ENCODE peak calls at places on chromosome 11, in five cellular contexts. T is NB4, L is upper lobe of left lung, V is spleen, Y is HCT116. S is an unnamed sample.

GRCh38 chr11:69508974-69509373 is 27.5 kb downstream of the LINC01488 start:
- DNase-seq in T (peak; percentile 55), L (no peak), V (peak; percentile 47), Y (no peak), S (no peak)

GRCh38 chr11:61007383-61007970 is 36.0 kb downstream of the CD6 start:
- DNase-seq in T (no peak), L (peak; percentile 88), V (no peak), Y (no peak), S (no peak)

GRCh38 chr11:26964335-26964734 is 29.6 kb upstream of the FIBIN start:
- DNase-seq in T (no peak), L (no peak), V (no peak), Y (no peak), S (no peak)

GRCh38 chr11:74325649-74326645 is 14.5 kb upstream of the P4HA3 start:
- DNase-seq in T (no peak), L (no peak), V (no peak), Y (no peak), S (no peak)

GRCh38 chr11:124179311-124179710 is 3.8 kb upstream of the OR10D3 start:
- DNase-seq in T (no peak), L (no peak), V (no peak), Y (no peak), S (no peak)

GRCh38 chr11:132088551-132088950 is 718.1 kb downstream of the NTM start:
- DNase-seq in T (no peak), L (no peak), V (no peak), Y (no peak), S (no peak)

GRCh38 chr11:128294001-128294684 is 293.2 kb downstream of the ETS1 start:
- DNase-seq in T (no peak), L (no peak), V (no peak), Y (no peak), S (no peak)

GRCh38 chr11:73296501-73297230 is 11.4 kb upstream of the ARHGEF17 start:
- DNase-seq in T (no peak), L (peak; percentile 77), V (peak; percentile 69), Y (no peak), S (no peak)

GRCh38 chr11:79466411-79466810 is 25.6 kb upstream of the TENM4 start:
- DNase-seq in T (no peak), L (no peak), V (no peak), Y (no peak), S (no peak)

GRCh38 chr11:70745451-70745850 is 347.1 kb downstream of the CTTN start:
- DNase-seq in T (no peak), L (no peak), V (peak; percentile 64), Y (no peak), S (no peak)

GRCh38 chr11:14418801-14419417 is 59.9 kb upstream of the RRAS2 start:
- DNase-seq in T (no peak), L (no peak), V (no peak), Y (peak; percentile 48), S (no peak)

GRCh38 chr11:134050541-134051383 is 18.1 kb upstream of the JAM3 start:
- DNase-seq in T (peak; percentile 70), L (peak; percentile 91), V (peak; percentile 92), Y (peak; percentile 33), S (peak; percentile 73)

GRCh38 chr11:134392953-134393615 is 19.0 kb downstream of the B3GAT1 start:
- DNase-seq in T (no peak), L (no peak), V (no peak), Y (no peak), S (no peak)

GRCh38 chr11:120645639-120646038 is 134.1 kb downstream of the GRIK4 start:
- DNase-seq in T (no peak), L (no peak), V (peak; percentile 40), Y (no peak), S (no peak)

GRCh38 chr11:18229501-18229900 is 7.1 kb downstream of the SAA4 start:
- DNase-seq in T (peak; percentile 12), L (no peak), V (no peak), Y (no peak), S (no peak)

GRCh38 chr11:47105974-47106373 is 70.7 kb downstream of the ARFGAP2 start:
- DNase-seq in T (no peak), L (no peak), V (no peak), Y (no peak), S (no peak)

GRCh38 chr11:79783833-79784232 is 343.0 kb upstream of the TENM4 start:
- DNase-seq in T (no peak), L (no peak), V (no peak), Y (no peak), S (no peak)

GRCh38 chr11:78586452-78587046 is 11.9 kb upstream of the NARS2 start:
- DNase-seq in T (peak; percentile 58), L (no peak), V (no peak), Y (no peak), S (peak; percentile 33)

GRCh38 chr11:94546886-94547285 is 3.2 kb downstream of the FUT4 start:
- DNase-seq in T (peak; percentile 70), L (no peak), V (no peak), Y (no peak), S (no peak)

GRCh38 chr11:20164152-20164551 is 3.9 kb upstream of the DBX1 start:
- DNase-seq in T (no peak), L (no peak), V (no peak), Y (no peak), S (no peak)

GRCh38 chr11:117827521-117828511 is 3.3 kb upstream of the FXYD2 start:
- DNase-seq in T (no peak), L (peak; percentile 54), V (peak; percentile 72), Y (no peak), S (no peak)

GRCh38 chr11:61707574-61707973 is 27.4 kb downstream of the DAGLA start:
- DNase-seq in T (no peak), L (peak; percentile 76), V (no peak), Y (no peak), S (no peak)

GRCh38 chr11:47571012-47571729 is 5.8 kb downstream of the PTPMT1 start:
- DNase-seq in T (no peak), L (no peak), V (peak; percentile 13), Y (no peak), S (no peak)

GRCh38 chr11:72735495-72736027 is 16.6 kb downstream of the ARAP1 start:
- DNase-seq in T (peak; percentile 69), L (no peak), V (peak; percentile 72), Y (peak; percentile 40), S (peak; percentile 39)

GRCh38 chr11:25272214-25272613 is 775.4 kb downstream of the LUZP2 start:
- DNase-seq in T (no peak), L (no peak), V (no peak), Y (no peak), S (no peak)

GRCh38 chr11:128288368-128288767 is 299.0 kb downstream of the ETS1 start:
- DNase-seq in T (peak; percentile 9), L (no peak), V (no peak), Y (no peak), S (no peak)

GRCh38 chr11:47514825-47515647 is 37.9 kb downstream of the CELF1 start:
- DNase-seq in T (peak; percentile 71), L (no peak), V (no peak), Y (no peak), S (peak; percentile 58)

GRCh38 chr11:80519591-80520258 is 1078.9 kb upstream of the TENM4 start:
- DNase-seq in T (no peak), L (no peak), V (no peak), Y (no peak), S (no peak)

GRCh38 chr11:28017816-28018215 is 90.1 kb downstream of the KIF18A start:
- DNase-seq in T (peak; percentile 77), L (no peak), V (no peak), Y (no peak), S (no peak)

GRCh38 chr11:78212586-78213371 is 24.1 kb downstream of the USP35 start:
- DNase-seq in T (no peak), L (no peak), V (no peak), Y (no peak), S (no peak)

GRCh38 chr11:28621648-28622215 is 513.5 kb downstream of the METTL15 start:
- DNase-seq in T (no peak), L (no peak), V (no peak), Y (no peak), S (no peak)

GRCh38 chr11:28616566-28616965 is 508.4 kb downstream of the METTL15 start:
- DNase-seq in T (no peak), L (no peak), V (no peak), Y (no peak), S (no peak)

GRCh38 chr11:128707671-128708070 is 13.8 kb downstream of the FLI1 start:
- DNase-seq in T (no peak), L (no peak), V (no peak), Y (no peak), S (no peak)

GRCh38 chr11:116232364-116232801 is 540.4 kb downstream of the BUD13 start:
- DNase-seq in T (no peak), L (no peak), V (peak; percentile 27), Y (no peak), S (no peak)

GRCh38 chr11:67303132-67303988 is at the start of gene SSH3:
- DNase-seq in T (peak; percentile 25), L (peak; percentile 95), V (peak; percentile 94), Y (peak; percentile 42), S (peak; percentile 72)
- TF ChIP-seq POLR2A in T (no peak), L (no peak), V (no peak), Y (no peak), S (no peak)

GRCh38 chr11:825366-826231 is 2.1 kb upstream of the CRACR2B start:
- DNase-seq in T (no peak), L (peak; percentile 64), V (no peak), Y (no peak), S (no peak)
- TF ChIP-seq POLR2A in T (peak; percentile 15), L (no peak), V (no peak), Y (no peak), S (no peak)

GRCh38 chr11:2444301-2445106 is at the start of the genes KCNQ1 and TRPM5:
- DNase-seq in T (no peak), L (peak; percentile 96), V (peak; percentile 93), Y (peak; percentile 24), S (peak; percentile 39)
- TF ChIP-seq POLR2A in T (no peak), L (no peak), V (no peak), Y (no peak), S (no peak)

GRCh38 chr11:76379811-76380160 is 1.1 kb downstream of the THAP12 start:
- DNase-seq in T (no peak), L (no peak), V (no peak), Y (no peak), S (no peak)

GRCh38 chr11:76376746-76377558 is 4.0 kb downstream of the THAP12 start:
- DNase-seq in T (no peak), L (no peak), V (no peak), Y (no peak), S (no peak)

GRCh38 chr11:76380161-76380976 is 563 bp downstream of the THAP12 start:
- DNase-seq in T (peak; percentile 58), L (peak; percentile 91), V (peak; percentile 91), Y (no peak), S (peak; percentile 77)

GRCh38 chr11:76382209-76382608 is 1.1 kb downstream of the GVQW3 start:
- DNase-seq in T (peak; percentile 41), L (no peak), V (no peak), Y (no peak), S (peak; percentile 10)

GRCh38 chr11:76380977-76381719 is at the start of the genes GVQW3 and THAP12:
- DNase-seq in T (peak; percentile 99), L (peak; percentile 99), V (peak; percentile 99), Y (peak; percentile 93), S (peak; percentile 98)
- TF ChIP-seq POLR2A in T (peak; percentile 90), L (no peak), V (no peak), Y (peak; percentile 91), S (peak; percentile 53)